ENCODE peak calls at places on chromosome 17, in ten cellular contexts. One of them, this sample, is unnamed.

GRCh38 chr17:32124985-32125847 is 17.1 kb upstream of the RHOT1 start:
- DNase-seq in stomach: peak
- DNase-seq in SK-N-SH: peak
- DNase-seq in A549: peak
- DNase-seq in K562: no peak
- DNase-seq in suprapubic skin: no peak
- DNase-seq in ovary: no peak
- DNase-seq in transverse colon: no peak
- DNase-seq in upper lobe of left lung: no peak
- DNase-seq in GM12878: no peak
- DNase-seq in this sample: no peak

GRCh38 chr17:81142301-81143199 is 22.8 kb upstream of the PVALEF start:
- DNase-seq in stomach: peak
- DNase-seq in SK-N-SH: peak
- DNase-seq in A549: peak
- DNase-seq in K562: peak
- DNase-seq in suprapubic skin: no peak
- DNase-seq in ovary: peak
- DNase-seq in transverse colon: peak
- DNase-seq in upper lobe of left lung: peak
- DNase-seq in GM12878: peak
- DNase-seq in this sample: peak

GRCh38 chr17:164536-165235 is 16.8 kb downstream of the DOC2B start:
- DNase-seq in stomach: peak
- DNase-seq in SK-N-SH: peak
- DNase-seq in A549: peak
- DNase-seq in K562: peak
- DNase-seq in suprapubic skin: no peak
- DNase-seq in ovary: peak
- DNase-seq in transverse colon: peak
- DNase-seq in upper lobe of left lung: no peak
- DNase-seq in GM12878: no peak
- DNase-seq in this sample: peak

GRCh38 chr17:66726846-66727245 is 108.1 kb upstream of the CACNG5 start:
- DNase-seq in stomach: no peak
- DNase-seq in SK-N-SH: no peak
- DNase-seq in A549: no peak
- DNase-seq in K562: no peak
- DNase-seq in suprapubic skin: no peak
- DNase-seq in ovary: no peak
- DNase-seq in transverse colon: no peak
- DNase-seq in upper lobe of left lung: no peak
- DNase-seq in GM12878: no peak
- DNase-seq in this sample: no peak

GRCh38 chr17:59230765-59231164 is 10.5 kb downstream of the GDPD1 start:
- DNase-seq in stomach: no peak
- DNase-seq in SK-N-SH: no peak
- DNase-seq in A549: no peak
- DNase-seq in K562: no peak
- DNase-seq in suprapubic skin: no peak
- DNase-seq in ovary: no peak
- DNase-seq in transverse colon: no peak
- DNase-seq in upper lobe of left lung: no peak
- DNase-seq in GM12878: no peak
- DNase-seq in this sample: no peak

GRCh38 chr17:980406-981291 is 1.1 kb upstream of the NXN start:
- DNase-seq in stomach: peak
- DNase-seq in SK-N-SH: peak
- DNase-seq in A549: peak
- DNase-seq in K562: peak
- DNase-seq in suprapubic skin: peak
- DNase-seq in ovary: peak
- DNase-seq in transverse colon: peak
- DNase-seq in upper lobe of left lung: peak
- DNase-seq in GM12878: peak
- DNase-seq in this sample: peak

GRCh38 chr17:49991409-49991808 is 3.6 kb downstream of the DLX3 start:
- DNase-seq in stomach: no peak
- DNase-seq in SK-N-SH: no peak
- DNase-seq in A549: no peak
- DNase-seq in K562: no peak
- DNase-seq in suprapubic skin: peak
- DNase-seq in ovary: no peak
- DNase-seq in transverse colon: no peak
- DNase-seq in upper lobe of left lung: no peak
- DNase-seq in GM12878: no peak
- DNase-seq in this sample: no peak

GRCh38 chr17:58337126-58337599 is 8.6 kb upstream of the TSPOAP1 start:
- DNase-seq in stomach: no peak
- DNase-seq in SK-N-SH: peak
- DNase-seq in A549: no peak
- DNase-seq in K562: no peak
- DNase-seq in suprapubic skin: no peak
- DNase-seq in ovary: no peak
- DNase-seq in transverse colon: peak
- DNase-seq in upper lobe of left lung: peak
- DNase-seq in GM12878: no peak
- DNase-seq in this sample: no peak

GRCh38 chr17:44069974-44070454 is 521 bp upstream of the G6PC3 start:
- DNase-seq in stomach: no peak
- DNase-seq in SK-N-SH: no peak
- DNase-seq in A549: peak
- DNase-seq in K562: peak
- DNase-seq in suprapubic skin: no peak
- DNase-seq in ovary: no peak
- DNase-seq in transverse colon: no peak
- DNase-seq in upper lobe of left lung: no peak
- DNase-seq in GM12878: no peak
- DNase-seq in this sample: no peak

GRCh38 chr17:3004925-3005324 is 58.5 kb downstream of the OR1D5 start:
- DNase-seq in stomach: no peak
- DNase-seq in SK-N-SH: peak
- DNase-seq in A549: no peak
- DNase-seq in K562: no peak
- DNase-seq in suprapubic skin: no peak
- DNase-seq in ovary: peak
- DNase-seq in transverse colon: no peak
- DNase-seq in upper lobe of left lung: peak
- DNase-seq in GM12878: no peak
- DNase-seq in this sample: no peak

GRCh38 chr17:12982224-12982623 is 35.6 kb downstream of the ELAC2 start:
- DNase-seq in stomach: no peak
- DNase-seq in SK-N-SH: no peak
- DNase-seq in A549: no peak
- DNase-seq in K562: no peak
- DNase-seq in suprapubic skin: no peak
- DNase-seq in ovary: no peak
- DNase-seq in transverse colon: no peak
- DNase-seq in upper lobe of left lung: no peak
- DNase-seq in GM12878: peak
- DNase-seq in this sample: no peak

GRCh38 chr17:57559226-57559625 is 185.9 kb downstream of the CCDC182 start:
- DNase-seq in stomach: no peak
- DNase-seq in SK-N-SH: no peak
- DNase-seq in A549: no peak
- DNase-seq in K562: no peak
- DNase-seq in suprapubic skin: no peak
- DNase-seq in ovary: no peak
- DNase-seq in transverse colon: no peak
- DNase-seq in upper lobe of left lung: no peak
- DNase-seq in GM12878: no peak
- DNase-seq in this sample: no peak

GRCh38 chr17:49156256-49156655 is 23.7 kb downstream of the B4GALNT2 start:
- DNase-seq in stomach: no peak
- DNase-seq in SK-N-SH: no peak
- DNase-seq in A549: no peak
- DNase-seq in K562: no peak
- DNase-seq in suprapubic skin: no peak
- DNase-seq in ovary: no peak
- DNase-seq in transverse colon: no peak
- DNase-seq in upper lobe of left lung: no peak
- DNase-seq in GM12878: no peak
- DNase-seq in this sample: no peak

GRCh38 chr17:31509805-31510177 is 118.3 kb downstream of the RAB11FIP4 start:
- DNase-seq in stomach: peak
- DNase-seq in SK-N-SH: peak
- DNase-seq in A549: no peak
- DNase-seq in K562: no peak
- DNase-seq in suprapubic skin: no peak
- DNase-seq in ovary: no peak
- DNase-seq in transverse colon: no peak
- DNase-seq in upper lobe of left lung: no peak
- DNase-seq in GM12878: no peak
- DNase-seq in this sample: no peak

GRCh38 chr17:44382917-44383316 is 6.5 kb downstream of the ITGA2B start:
- DNase-seq in stomach: no peak
- DNase-seq in SK-N-SH: no peak
- DNase-seq in A549: no peak
- DNase-seq in K562: no peak
- DNase-seq in suprapubic skin: no peak
- DNase-seq in ovary: no peak
- DNase-seq in transverse colon: no peak
- DNase-seq in upper lobe of left lung: no peak
- DNase-seq in GM12878: no peak
- DNase-seq in this sample: no peak

GRCh38 chr17:80221401-80221800 is 1.2 kb downstream of the SLC26A11 start:
- DNase-seq in stomach: no peak
- DNase-seq in SK-N-SH: no peak
- DNase-seq in A549: no peak
- DNase-seq in K562: no peak
- DNase-seq in suprapubic skin: no peak
- DNase-seq in ovary: peak
- DNase-seq in transverse colon: no peak
- DNase-seq in upper lobe of left lung: no peak
- DNase-seq in GM12878: no peak
- DNase-seq in this sample: no peak

GRCh38 chr17:78970834-78971763 is 8.6 kb downstream of the LGALS3BP start:
- DNase-seq in stomach: peak
- DNase-seq in SK-N-SH: peak
- DNase-seq in A549: peak
- DNase-seq in K562: peak
- DNase-seq in suprapubic skin: peak
- DNase-seq in ovary: peak
- DNase-seq in transverse colon: peak
- DNase-seq in upper lobe of left lung: peak
- DNase-seq in GM12878: no peak
- DNase-seq in this sample: peak

GRCh38 chr17:47310186-47310733 is 13.5 kb upstream of the EFCAB13 start:
- DNase-seq in stomach: no peak
- DNase-seq in SK-N-SH: no peak
- DNase-seq in A549: no peak
- DNase-seq in K562: no peak
- DNase-seq in suprapubic skin: no peak
- DNase-seq in ovary: no peak
- DNase-seq in transverse colon: no peak
- DNase-seq in upper lobe of left lung: no peak
- DNase-seq in GM12878: no peak
- DNase-seq in this sample: no peak

GRCh38 chr17:61551255-61551742 is 39.7 kb downstream of the NACA2 start:
- DNase-seq in stomach: no peak
- DNase-seq in SK-N-SH: peak
- DNase-seq in A549: peak
- DNase-seq in K562: peak
- DNase-seq in suprapubic skin: no peak
- DNase-seq in ovary: no peak
- DNase-seq in transverse colon: no peak
- DNase-seq in upper lobe of left lung: no peak
- DNase-seq in GM12878: no peak
- DNase-seq in this sample: no peak

GRCh38 chr17:30203471-30203981 is 32.0 kb downstream of the SLC6A4 start:
- DNase-seq in stomach: no peak
- DNase-seq in SK-N-SH: peak
- DNase-seq in A549: no peak
- DNase-seq in K562: peak
- DNase-seq in suprapubic skin: peak
- DNase-seq in ovary: no peak
- DNase-seq in transverse colon: no peak
- DNase-seq in upper lobe of left lung: no peak
- DNase-seq in GM12878: no peak
- DNase-seq in this sample: no peak
- TF ChIP-seq CTCF in stomach: no peak
- TF ChIP-seq CTCF in SK-N-SH: no peak
- TF ChIP-seq CTCF in A549: no peak
- TF ChIP-seq CTCF in K562: peak
- TF ChIP-seq CTCF in suprapubic skin: no peak
- TF ChIP-seq CTCF in ovary: no peak
- TF ChIP-seq CTCF in transverse colon: no peak
- TF ChIP-seq CTCF in upper lobe of left lung: no peak
- TF ChIP-seq CTCF in GM12878: peak
- TF ChIP-seq CTCF in this sample: no peak

GRCh38 chr17:27256225-27257030 is 37.5 kb upstream of the WSB1 start:
- DNase-seq in stomach: no peak
- DNase-seq in SK-N-SH: no peak
- DNase-seq in A549: peak
- DNase-seq in K562: no peak
- DNase-seq in suprapubic skin: no peak
- DNase-seq in ovary: no peak
- DNase-seq in transverse colon: no peak
- DNase-seq in upper lobe of left lung: peak
- DNase-seq in GM12878: no peak
- DNase-seq in this sample: no peak
- TF ChIP-seq EP300 in stomach: peak
- TF ChIP-seq EP300 in SK-N-SH: no peak
- TF ChIP-seq EP300 in A549: peak
- TF ChIP-seq EP300 in K562: no peak
- TF ChIP-seq EP300 in suprapubic skin: no peak
- TF ChIP-seq EP300 in ovary: no peak
- TF ChIP-seq EP300 in transverse colon: peak
- TF ChIP-seq EP300 in upper lobe of left lung: peak
- TF ChIP-seq EP300 in GM12878: no peak
- TF ChIP-seq EP300 in this sample: peak

GRCh38 chr17:63138713-63139112 is 172.7 kb downstream of the TANC2 start:
- DNase-seq in stomach: no peak
- DNase-seq in SK-N-SH: no peak
- DNase-seq in A549: no peak
- DNase-seq in K562: no peak
- DNase-seq in suprapubic skin: no peak
- DNase-seq in ovary: no peak
- DNase-seq in transverse colon: no peak
- DNase-seq in upper lobe of left lung: no peak
- DNase-seq in GM12878: no peak
- DNase-seq in this sample: no peak
- H3K27ac ChIP-seq in stomach: no peak
- H3K27ac ChIP-seq in SK-N-SH: peak
- H3K27ac ChIP-seq in A549: no peak
- H3K27ac ChIP-seq in K562: no peak
- H3K27ac ChIP-seq in suprapubic skin: no peak
- H3K27ac ChIP-seq in ovary: no peak
- H3K27ac ChIP-seq in transverse colon: no peak
- H3K27ac ChIP-seq in upper lobe of left lung: no peak
- H3K27ac ChIP-seq in GM12878: no peak
- H3K27ac ChIP-seq in this sample: no peak

DNA sequence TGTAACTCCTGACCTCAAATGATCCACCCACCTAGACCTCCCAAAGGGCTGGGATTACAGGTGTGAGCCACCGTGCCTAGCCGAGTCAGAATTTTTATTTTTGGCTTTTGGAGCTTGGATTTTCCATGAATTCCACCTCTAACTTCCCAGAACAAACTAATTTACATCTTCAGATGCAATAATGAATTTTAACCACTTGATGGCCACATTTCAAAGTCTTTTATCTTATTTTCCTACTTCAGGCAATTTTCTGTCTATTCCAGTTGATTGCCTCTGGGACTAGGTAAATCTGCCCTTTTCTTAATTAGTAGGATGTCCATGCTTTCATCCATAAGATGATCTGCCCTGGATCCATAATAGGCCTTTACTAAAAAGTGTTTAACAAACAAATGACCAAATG is 156.4 kb upstream of the ANKFN1 start:
- DNase-seq in stomach: no peak
- DNase-seq in SK-N-SH: no peak
- DNase-seq in A549: no peak
- DNase-seq in K562: no peak
- DNase-seq in suprapubic skin: no peak
- DNase-seq in ovary: no peak
- DNase-seq in transverse colon: no peak
- DNase-seq in upper lobe of left lung: no peak
- DNase-seq in GM12878: no peak
- DNase-seq in this sample: no peak
- TF ChIP-seq CTCF in stomach: no peak
- TF ChIP-seq CTCF in SK-N-SH: peak
- TF ChIP-seq CTCF in A549: no peak
- TF ChIP-seq CTCF in K562: no peak
- TF ChIP-seq CTCF in suprapubic skin: no peak
- TF ChIP-seq CTCF in ovary: no peak
- TF ChIP-seq CTCF in transverse colon: no peak
- TF ChIP-seq CTCF in upper lobe of left lung: peak
- TF ChIP-seq CTCF in GM12878: no peak
- TF ChIP-seq CTCF in this sample: no peak

This sample was measured in tibial nerve.